ENCODE peak calls at places on chromosomes 2 and 18, in nine cellular contexts. E is right lobe of liver, P is left lung, X is A673, B is body of pancreas, M is psoas muscle, Q is lower lobe of right lung, J is uterus, V is neuronal stem cell. G is an unnamed sample.
A peak's percentile ranks its signal among the peaks of the same experiment; 100 is the strongest.

GRCh38 chr2:117272975-117273671 is 541.4 kb upstream of the DDX18 start:
- DNase-seq in E (no peak), P (no peak), X (no peak), B (no peak), M (no peak), Q (no peak), J (no peak), V (peak; percentile 41), G (no peak)

GRCh38 chr18:50836521-50836957 is 16.7 kb upstream of the MRO start:
- DNase-seq in E (no peak), P (no peak), X (peak; percentile 63), B (no peak), M (no peak), Q (no peak), J (no peak), V (no peak), G (no peak)

GRCh38 chr18:10057808-10058791 is 144.3 kb downstream of the VAPA start:
- DNase-seq in E (no peak), P (no peak), X (no peak), B (no peak), M (no peak), Q (no peak), J (no peak), V (no peak), G (no peak)

GRCh38 chr18:199214-199613 is 40.9 kb downstream of the USP14 start:
- DNase-seq in E (no peak), P (no peak), X (no peak), B (no peak), M (no peak), Q (no peak), J (no peak), V (no peak), G (no peak)

GRCh38 chr2:45275235-45275805 is 266.1 kb upstream of the SIX2 start:
- DNase-seq in E (no peak), P (no peak), X (no peak), B (peak; percentile 40), M (no peak), Q (no peak), J (no peak), V (no peak), G (no peak)

GRCh38 chr2:132547089-132547687 is 122.8 kb downstream of the LYPD1 start:
- DNase-seq in E (peak; percentile 73), P (no peak), X (peak; percentile 88), B (peak; percentile 82), M (peak; percentile 33), Q (peak; percentile 67), J (peak; percentile 26), V (peak; percentile 69), G (no peak)

GRCh38 chr2:63040586-63040985 is 10.0 kb upstream of the OTX1 start:
- DNase-seq in E (no peak), P (no peak), X (no peak), B (no peak), M (no peak), Q (no peak), J (no peak), V (no peak), G (no peak)

GRCh38 chr2:177298191-177298590 is 33.7 kb upstream of the NFE2L2 start:
- DNase-seq in E (no peak), P (no peak), X (no peak), B (no peak), M (no peak), Q (no peak), J (no peak), V (no peak), G (no peak)

GRCh38 chr18:76490701-76491171 is 4.3 kb downstream of the ZNF516 start:
- DNase-seq in E (peak; percentile 82), P (peak; percentile 88), X (peak; percentile 33), B (peak; percentile 78), M (peak; percentile 22), Q (peak; percentile 81), J (peak; percentile 54), V (no peak), G (peak; percentile 28)

GRCh38 chr2:200713704-200714064 is 98.0 kb upstream of the BZW1 start:
- DNase-seq in E (no peak), P (no peak), X (no peak), B (no peak), M (no peak), Q (no peak), J (no peak), V (no peak), G (no peak)

GRCh38 chr2:129930451-129930850 is 49.0 kb upstream of the RAB6C start:
- DNase-seq in E (no peak), P (no peak), X (no peak), B (no peak), M (no peak), Q (no peak), J (no peak), V (no peak), G (no peak)

GRCh38 chr2:98387478-98387877 is 41.2 kb downstream of the CNGA3 start:
- DNase-seq in E (no peak), P (no peak), X (no peak), B (no peak), M (no peak), Q (no peak), J (no peak), V (no peak), G (no peak)

GRCh38 chr2:235854276-235854675 is 313.9 kb downstream of the GBX2 start:
- DNase-seq in E (no peak), P (no peak), X (no peak), B (no peak), M (no peak), Q (no peak), J (no peak), V (no peak), G (no peak)

GRCh38 chr18:58721586-58722160 is 50.4 kb downstream of the MALT1 start:
- DNase-seq in E (no peak), P (no peak), X (no peak), B (no peak), M (peak; percentile 23), Q (no peak), J (no peak), V (no peak), G (peak; percentile 18)

GRCh38 chr2:134771313-134771801 is 52.6 kb upstream of the TMEM163 start:
- DNase-seq in E (no peak), P (no peak), X (no peak), B (no peak), M (no peak), Q (no peak), J (no peak), V (no peak), G (no peak)

GRCh38 chr2:111175615-111176014 is 54.9 kb downstream of the BCL2L11 start:
- DNase-seq in E (no peak), P (no peak), X (no peak), B (no peak), M (no peak), Q (no peak), J (no peak), V (no peak), G (no peak)

GRCh38 chr2:217822296-217823252 is 180.2 kb downstream of the TNS1 start:
- DNase-seq in E (no peak), P (peak; percentile 40), X (no peak), B (no peak), M (no peak), Q (peak; percentile 61), J (no peak), V (no peak), G (no peak)

GRCh38 chr2:217821536-217822147 is 181.2 kb downstream of the TNS1 start:
- DNase-seq in E (no peak), P (peak; percentile 50), X (no peak), B (no peak), M (no peak), Q (peak; percentile 34), J (no peak), V (no peak), G (no peak)

GRCh38 chr2:217820904-217821303 is 181.9 kb downstream of the TNS1 start:
- DNase-seq in E (no peak), P (peak; percentile 12), X (no peak), B (no peak), M (no peak), Q (no peak), J (no peak), V (no peak), G (no peak)

GRCh38 chr2:217818293-217818850 is 184.4 kb downstream of the TNS1 start:
- DNase-seq in E (no peak), P (no peak), X (no peak), B (no peak), M (no peak), Q (peak; percentile 32), J (no peak), V (no peak), G (no peak)

GRCh38 chr2:217820066-217820819 is 182.6 kb downstream of the TNS1 start:
- DNase-seq in E (no peak), P (peak; percentile 22), X (peak; percentile 38), B (no peak), M (no peak), Q (peak; percentile 25), J (no peak), V (peak; percentile 37), G (no peak)
- H3K4me1 ChIP-seq in E (peaks cover 17% of the 10 kb centered on the region), P (peaks cover 5% of the 10 kb centered on the region), X (no peaks in the 10 kb centered on the region), B (no peaks in the 10 kb centered on the region), M (peaks cover 73% of the 10 kb centered on the region), Q (peaks cover 88% of the 10 kb centered on the region), J (peaks cover 22% of the 10 kb centered on the region), V (peaks cover 11% of the 10 kb centered on the region), G (no peaks in the 10 kb centered on the region)

GRCh38 chr2:27683390-27684071 is 19.8 kb downstream of the SLC4A1AP start:
- DNase-seq in E (peak; percentile 80), P (no peak), X (peak; percentile 96), B (peak; percentile 89), M (peak; percentile 62), Q (peak; percentile 68), J (peak; percentile 54), V (peak; percentile 94), G (peak; percentile 79)
- H3K27ac ChIP-seq in E (no peak overlapping the region), P (peak overlapping the region; percentile 51), X (peak overlapping the region; percentile 2), B (peak overlapping the region; percentile 60), M (peak overlapping the region; percentile 42), Q (no peak overlapping the region), J (peak overlapping the region; percentile 19), V (no peak overlapping the region), G (peak overlapping the region; percentile 24)

GRCh38 chr18:47163241-47163640 is 12.9 kb downstream of the IER3IP1 start:
- DNase-seq in E (no peak), P (no peak), X (no peak), B (no peak), M (no peak), Q (no peak), J (no peak), V (no peak), G (no peak)
- H3K4me3 ChIP-seq in E (no peak overlapping the region), P (no peak overlapping the region), X (no peak overlapping the region), B (no peak overlapping the region), M (no peak overlapping the region), Q (no peak overlapping the region), J (no peak overlapping the region), V (no peak overlapping the region), G (peak overlapping the region; percentile 21)

GRCh38 chr2:47269316-47270232 is 114.5 kb upstream of the STPG4 start:
- DNase-seq in E (no peak), P (peak; percentile 83), X (peak; percentile 69), B (peak; percentile 19), M (peak; percentile 82), Q (peak; percentile 50), J (peak; percentile 48), V (no peak), G (no peak)
- H3K4me1 ChIP-seq in E (peaks cover 20% of the 10 kb centered on the region), P (peaks cover 7% of the 10 kb centered on the region), X (peaks cover 26% of the 10 kb centered on the region), B (peaks cover 24% of the 10 kb centered on the region), M (peaks cover 27% of the 10 kb centered on the region), Q (peaks cover 33% of the 10 kb centered on the region), J (no peaks in the 10 kb centered on the region), V (peaks cover 8% of the 10 kb centered on the region), G (peaks cover 9% of the 10 kb centered on the region)

DNA sequence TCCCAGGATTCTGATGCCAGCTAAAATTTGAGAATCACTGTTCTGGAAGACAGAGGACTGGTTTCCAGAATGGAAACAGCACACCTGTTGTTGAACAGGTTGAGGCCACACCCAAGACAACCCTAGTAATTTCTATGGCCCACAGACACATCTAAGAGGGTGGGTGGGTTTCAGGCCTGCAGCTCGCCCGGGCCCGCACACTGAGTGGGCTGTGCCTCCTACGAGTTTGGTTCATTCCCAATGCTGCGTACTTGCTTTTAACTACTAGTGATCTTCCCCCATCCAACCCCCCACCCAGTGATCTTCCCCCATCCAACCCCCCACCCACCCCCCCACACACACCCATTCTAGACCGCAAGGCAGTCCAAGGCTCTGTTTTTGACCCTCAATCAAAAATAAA is 1.3 kb upstream of the NFU1 start:
- DNase-seq in E (no peak), P (no peak), X (no peak), B (no peak), M (no peak), Q (no peak), J (no peak), V (no peak), G (no peak)
- H3K27ac ChIP-seq in E (peak overlapping the region; percentile 95), P (peak overlapping the region; percentile 99), X (no peak overlapping the region), B (no peak overlapping the region), M (peak overlapping the region; percentile 96), Q (peak overlapping the region; percentile 96), J (peak overlapping the region; percentile 93), V (no peak overlapping the region), G (peak overlapping the region; percentile 91)

G was measured in CD4-positive, CD25-positive, alpha-beta regulatory T cell.